ENCODE peak calls at places on chromosomes 1 and 21, in six cellular contexts. R is H4; D is mesenchymal stem cell; Y is stimulated activated CD4-positive, alpha-beta T cell treated with anti-CD3 and anti-CD28 coated beads, Interleukin-1b, Interleukin-23, amount 100 ng/mL, for 4 hours; B is sigmoid colon; X is fibroblast of mammary gland. E is an unnamed sample.

GRCh38 chr1:50271337-50271736 is 151.9 kb downstream of the DMRTA2 start:
- DNase-seq in R (no peak), D (no peak), Y (no peak), B (no peak), X (no peak), E (no peak)

GRCh38 chr1:169618367-169618766 is 11.6 kb downstream of the SELP start:
- DNase-seq in R (no peak), D (no peak), Y (no peak), B (no peak), X (no peak), E (no peak)

GRCh38 chr1:53371851-53372250 is 44.0 kb upstream of the LRP8 start:
- DNase-seq in R (no peak), D (no peak), Y (no peak), B (no peak), X (no peak), E (no peak)

GRCh38 chr21:15295875-15296274 is 231.1 kb upstream of the NRIP1 start:
- DNase-seq in R (no peak), D (no peak), Y (no peak), B (no peak), X (no peak), E (no peak)

GRCh38 chr1:119003413-119004128 is 15.4 kb upstream of the TBX15 start:
- DNase-seq in R (no peak), D (no peak), Y (no peak), B (no peak), X (no peak), E (no peak)

GRCh38 chr1:198943484-198943883 is 304.6 kb downstream of the PTPRC start:
- DNase-seq in R (no peak), D (no peak), Y (no peak), B (no peak), X (no peak), E (no peak)

GRCh38 chr1:115718011-115718754 is 50.3 kb downstream of the CASQ2 start:
- DNase-seq in R (no peak), D (no peak), Y (no peak), B (no peak), X (no peak), E (peak)

GRCh38 chr1:212396638-212397037 is 18.0 kb downstream of the PACC1 start:
- DNase-seq in R (no peak), D (peak), Y (no peak), B (no peak), X (peak), E (peak)

GRCh38 chr1:181173761-181174371 is 85.4 kb downstream of the IER5 start:
- DNase-seq in R (no peak), D (no peak), Y (no peak), B (no peak), X (no peak), E (no peak)

GRCh38 chr1:19007491-19008441 is 51.3 kb upstream of the IFFO2 start:
- DNase-seq in R (no peak), D (no peak), Y (no peak), B (no peak), X (no peak), E (peak)

GRCh38 chr1:94862718-94863117 is 42.6 kb downstream of the SLC44A3 start:
- DNase-seq in R (no peak), D (no peak), Y (no peak), B (no peak), X (no peak), E (no peak)

GRCh38 chr1:232553050-232553754 is 76.7 kb downstream of the SIPA1L2 start:
- DNase-seq in R (peak), D (peak), Y (no peak), B (peak), X (peak), E (peak)

GRCh38 chr1:158506369-158506987 is 34.5 kb downstream of the OR10R2 start:
- DNase-seq in R (peak), D (peak), Y (peak), B (no peak), X (peak), E (peak)

E was measured in amniotic epithelial cell.